ENCODE peak calls at places on chromosomes 12 and 14, in six cellular contexts. L, R, V, Q, I and S are unnamed samples. For H3K36me3, the result is how much of the 10 kb centered on the place peaks cover.

GRCh38 chr12:124661382-124661781 is 94.0 kb upstream of the NCOR2 start:
- DNase-seq in L (no peak), Q (no peak), V (no peak), R (no peak), I (no peak), S (peak)

GRCh38 chr14:67738740-67739504 is 37.2 kb downstream of the RDH12 start:
- DNase-seq in V (no peak), I (peak), R (peak), Q (peak), L (peak), S (no peak)

GRCh38 chr12:128463881-128464280 is 196.9 kb downstream of the TMEM132C start:
- DNase-seq in R (no peak), L (no peak), Q (no peak), V (no peak), I (no peak), S (no peak)

GRCh38 chr14:53741379-53742225 is 215.0 kb downstream of the BMP4 start:
- DNase-seq in I (peak), Q (no peak), V (no peak), R (peak), L (no peak), S (no peak)

GRCh38 chr14:102481791-102482238 is 27.8 kb downstream of the ANKRD9 start:
- DNase-seq in I (peak), Q (peak), V (no peak), R (peak), L (no peak), S (no peak)

GRCh38 chr14:36661506-36662257 is at the start of gene PAX9:
- DNase-seq in I (peak), Q (peak), L (peak), R (peak), V (peak), S (peak)

GRCh38 chr14:38282941-38283340 is 27.0 kb upstream of the CLEC14A start:
- DNase-seq in R (no peak), V (no peak), L (no peak), I (no peak), Q (no peak), S (no peak)

GRCh38 chr14:21255385-21256101 is 13.7 kb downstream of the HNRNPC start:
- DNase-seq in V (no peak), I (peak), Q (no peak), L (no peak), R (peak), S (no peak)

GRCh38 chr12:85301054-85301453 is 21.0 kb downstream of the ALX1 start:
- DNase-seq in R (no peak), Q (no peak), I (no peak), L (no peak), V (no peak), S (no peak)

GRCh38 chr14:75303415-75303814 is 24.8 kb downstream of the FOS start:
- DNase-seq in I (peak), V (no peak), Q (peak), L (no peak), R (peak), S (no peak)

GRCh38 chr12:79251356-79251755 is 386.8 kb downstream of the SYT1 start:
- DNase-seq in L (no peak), Q (peak), I (peak), R (peak), V (no peak), S (no peak)

GRCh38 chr12:99522456-99522855 is 125.1 kb upstream of the GARIN6 start:
- DNase-seq in L (no peak), V (no peak), I (no peak), R (no peak), Q (no peak), S (no peak)

GRCh38 chr14:60512952-60513554 is 4.1 kb downstream of the SIX6 start:
- DNase-seq in Q (no peak), V (no peak), L (no peak), R (no peak), I (no peak), S (no peak)

GRCh38 chr12:96210376-96211055 is 16.3 kb downstream of the ELK3 start:
- DNase-seq in V (no peak), R (no peak), L (no peak), Q (no peak), I (no peak), S (no peak)

GRCh38 chr12:24728366-24728765 is 220.5 kb downstream of the BCAT1 start:
- DNase-seq in I (peak), V (peak), R (no peak), Q (peak), L (no peak), S (no peak)

GRCh38 chr12:50402270-50403000 is 1.8 kb downstream of the LARP4 start:
- DNase-seq in L (no peak), R (no peak), Q (peak), I (peak), V (no peak), S (no peak)

GRCh38 chr14:62988967-62989366 is 56.3 kb downstream of the KCNH5 start:
- DNase-seq in L (no peak), I (peak), V (no peak), Q (peak), R (peak), S (no peak)

GRCh38 chr12:68364893-68365725 is 32.9 kb upstream of the MDM1 start:
- DNase-seq in R (peak), Q (peak), L (peak), V (peak), I (peak), S (peak)

GRCh38 chr14:35254736-35255135 is 37.4 kb upstream of the PSMA6 start:
- DNase-seq in Q (peak), V (no peak), R (no peak), I (no peak), L (no peak), S (no peak)

GRCh38 chr14:97120204-97121120 is 323.3 kb downstream of the VRK1 start:
- DNase-seq in Q (no peak), L (no peak), V (no peak), R (no peak), I (no peak), S (no peak)

GRCh38 chr14:74891870-74892269 is 10.2 kb downstream of the DLST start:
- DNase-seq in I (peak), L (no peak), V (no peak), Q (no peak), R (peak), S (no peak)

GRCh38 chr12:9707356-9707755 is 25.5 kb downstream of the CLECL1 start:
- DNase-seq in V (no peak), Q (no peak), I (no peak), L (no peak), R (no peak), S (no peak)

GRCh38 chr12:107847830-107848229 is 73.3 kb downstream of the ASCL4 start:
- DNase-seq in Q (no peak), V (no peak), I (no peak), L (no peak), R (no peak), S (no peak)

GRCh38 chr12:2876431-2877046 is 435 bp downstream of the FOXM1 start:
- DNase-seq in V (no peak), L (no peak), Q (peak), R (no peak), I (peak), S (no peak)

GRCh38 chr14:98599082-98599481 is 672.9 kb downstream of the BCL11B start:
- DNase-seq in I (no peak), L (no peak), V (no peak), Q (no peak), R (no peak), S (no peak)

GRCh38 chr12:62658910-62659309 is 192.3 kb downstream of the MON2 start:
- DNase-seq in V (no peak), R (no peak), L (no peak), I (no peak), Q (no peak), S (no peak)

GRCh38 chr14:103656758-103657133 is 27.7 kb downstream of the KLC1 start:
- DNase-seq in Q (no peak), I (no peak), L (no peak), R (no peak), V (no peak), S (no peak)
- H3K36me3 ChIP-seq in Q (under half), I (under half), L (under half), R (under half), V (half or more), S (under half)

DNA sequence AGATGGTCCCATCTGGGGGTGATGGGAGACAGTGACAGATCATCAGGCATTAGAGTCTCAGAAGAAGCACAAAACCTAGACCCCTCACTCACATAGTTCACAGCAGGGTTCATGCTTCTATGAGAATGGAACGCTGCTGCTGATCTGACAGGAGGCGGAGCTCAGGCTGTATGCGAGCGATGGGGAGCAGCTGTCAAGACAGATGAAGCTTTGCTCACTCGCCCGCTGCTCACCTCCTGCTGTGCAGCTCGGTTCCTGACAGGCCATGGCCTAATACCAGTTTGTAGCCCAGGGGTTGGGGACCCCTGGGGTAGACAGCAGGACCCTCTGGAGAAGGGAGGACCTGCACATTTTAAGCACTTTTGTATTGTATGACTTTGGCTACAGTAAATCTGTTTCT is 111.2 kb downstream of the LGMN start:
- DNase-seq in Q (no peak), I (peak), L (no peak), V (no peak), R (no peak), S (no peak)
- H3K9ac ChIP-seq in Q (no peak), I (no peak), L (no peak), V (no peak), R (no peak), S (no peak)

GRCh38 chr12:117012189-117012805 is 86.9 kb downstream of the TESC start:
- DNase-seq in L (no peak), I (peak), Q (peak), V (no peak), R (peak), S (no peak)

GRCh38 chr12:117007618-117008017 is 91.6 kb downstream of the TESC start:
- DNase-seq in Q (no peak), I (no peak), V (no peak), R (no peak), L (no peak), S (no peak)

GRCh38 chr12:117013726-117014125 is 85.5 kb downstream of the TESC start:
- DNase-seq in I (peak), L (no peak), R (peak), V (no peak), Q (no peak), S (no peak)

GRCh38 chr12:117009759-117010158 is 89.5 kb downstream of the TESC start:
- DNase-seq in L (no peak), Q (no peak), I (no peak), R (no peak), V (peak), S (no peak)

DNA sequence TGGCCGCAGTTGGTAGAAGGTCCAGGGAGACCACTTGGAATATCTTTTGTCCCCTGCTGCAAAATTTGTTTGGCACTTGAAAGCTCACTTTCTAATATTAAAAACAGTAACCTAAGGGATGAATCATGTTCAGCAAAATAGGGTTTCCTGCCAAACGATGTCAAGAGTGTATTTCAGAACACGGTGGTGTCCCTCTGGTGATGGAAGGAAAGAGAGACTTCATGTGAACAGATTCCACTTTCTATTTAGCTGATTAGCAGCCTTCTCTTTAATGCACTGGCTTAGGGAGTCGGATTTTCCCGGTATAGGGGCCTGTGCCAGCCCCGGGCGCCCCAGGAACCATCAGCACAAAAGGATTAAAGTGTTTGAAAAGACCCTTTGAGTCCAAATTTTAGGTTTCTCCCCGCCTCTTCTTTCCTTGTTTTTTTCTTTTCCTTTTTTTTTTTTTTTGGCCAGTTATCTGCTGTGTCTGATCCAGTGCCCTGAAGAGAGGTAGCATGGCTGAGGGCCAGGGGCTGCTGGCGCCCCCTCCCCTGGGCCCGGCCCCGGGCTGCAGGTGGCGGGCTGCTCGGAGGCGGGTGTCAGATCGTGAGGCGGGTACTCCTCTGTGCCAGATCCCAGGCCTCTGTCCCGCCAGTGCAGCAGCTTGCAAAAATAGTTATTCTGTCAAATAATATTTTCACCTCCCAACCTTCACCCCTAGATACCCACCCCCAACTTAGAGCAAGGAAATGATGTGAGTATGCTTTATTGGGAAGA is 88.3 kb downstream of the TESC start:
- DNase-seq in R (no peak), Q (no peak), V (no peak), L (no peak), I (peak), S (no peak)
- H3K36me3 ChIP-seq in R (under half), Q (under half), V (half or more), L (under half), I (under half), S (under half)

DNA sequence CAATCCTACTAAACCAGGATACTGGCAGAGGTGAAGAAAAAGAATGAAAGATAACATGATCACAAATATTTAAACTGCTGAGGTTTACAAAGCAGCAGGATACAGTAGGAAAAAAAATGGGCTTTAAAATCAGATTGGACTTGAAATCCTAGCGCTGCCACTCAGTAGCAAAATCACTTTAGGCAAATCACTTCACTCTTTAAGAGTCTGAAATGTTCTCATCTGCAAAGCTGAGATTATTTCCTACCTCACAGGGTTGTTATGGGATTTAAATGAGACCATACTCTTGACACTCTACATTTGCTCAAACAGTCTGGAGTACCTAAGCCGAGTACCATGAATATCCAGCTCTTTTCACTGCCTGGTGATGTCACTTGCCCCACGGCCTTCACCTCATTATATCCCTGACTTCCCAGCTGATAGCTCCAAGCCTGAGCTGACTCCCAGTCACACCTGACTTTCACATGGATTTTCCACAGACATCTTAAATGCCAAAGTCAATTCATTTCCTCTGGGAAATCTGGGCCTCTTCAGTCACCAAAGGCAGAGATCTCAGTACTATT is 60.2 kb downstream of the UBR7 start:
- DNase-seq in Q (no peak), L (no peak), R (no peak), V (no peak), I (peak), S (no peak)
- H3K9ac ChIP-seq in Q (no peak), L (no peak), R (no peak), V (no peak), I (no peak), S (no peak)

GRCh38 chr12:97530237-97530636 is 67.6 kb downstream of the RMST start:
- DNase-seq in R (no peak), L (no peak), Q (no peak), I (no peak), V (no peak), S (no peak)
- H3K36me3 ChIP-seq in R (under half), L (under half), Q (under half), I (under half), V (under half), S (under half)

GRCh38 chr14:100219126-100219785 is 19.7 kb upstream of the YY1 start:
- DNase-seq in I (peak), V (no peak), R (no peak), L (no peak), Q (no peak), S (peak)

GRCh38 chr14:100222219-100223093 is 16.5 kb upstream of the YY1 start:
- DNase-seq in L (no peak), V (no peak), Q (no peak), I (no peak), R (no peak), S (no peak)

GRCh38 chr14:100223332-100224171 is 15.4 kb upstream of the YY1 start:
- DNase-seq in L (no peak), Q (no peak), I (no peak), V (no peak), R (no peak), S (no peak)

GRCh38 chr14:100224229-100224628 is 14.7 kb upstream of the YY1 start:
- DNase-seq in V (no peak), R (no peak), L (no peak), Q (no peak), I (no peak), S (no peak)

GRCh38 chr14:100221419-100222218 is 17.3 kb upstream of the YY1 start:
- DNase-seq in V (no peak), R (peak), L (no peak), Q (peak), I (peak), S (peak)
- H3K9ac ChIP-seq in V (peak), R (peak), L (peak), Q (peak), I (peak), S (peak)

DNA sequence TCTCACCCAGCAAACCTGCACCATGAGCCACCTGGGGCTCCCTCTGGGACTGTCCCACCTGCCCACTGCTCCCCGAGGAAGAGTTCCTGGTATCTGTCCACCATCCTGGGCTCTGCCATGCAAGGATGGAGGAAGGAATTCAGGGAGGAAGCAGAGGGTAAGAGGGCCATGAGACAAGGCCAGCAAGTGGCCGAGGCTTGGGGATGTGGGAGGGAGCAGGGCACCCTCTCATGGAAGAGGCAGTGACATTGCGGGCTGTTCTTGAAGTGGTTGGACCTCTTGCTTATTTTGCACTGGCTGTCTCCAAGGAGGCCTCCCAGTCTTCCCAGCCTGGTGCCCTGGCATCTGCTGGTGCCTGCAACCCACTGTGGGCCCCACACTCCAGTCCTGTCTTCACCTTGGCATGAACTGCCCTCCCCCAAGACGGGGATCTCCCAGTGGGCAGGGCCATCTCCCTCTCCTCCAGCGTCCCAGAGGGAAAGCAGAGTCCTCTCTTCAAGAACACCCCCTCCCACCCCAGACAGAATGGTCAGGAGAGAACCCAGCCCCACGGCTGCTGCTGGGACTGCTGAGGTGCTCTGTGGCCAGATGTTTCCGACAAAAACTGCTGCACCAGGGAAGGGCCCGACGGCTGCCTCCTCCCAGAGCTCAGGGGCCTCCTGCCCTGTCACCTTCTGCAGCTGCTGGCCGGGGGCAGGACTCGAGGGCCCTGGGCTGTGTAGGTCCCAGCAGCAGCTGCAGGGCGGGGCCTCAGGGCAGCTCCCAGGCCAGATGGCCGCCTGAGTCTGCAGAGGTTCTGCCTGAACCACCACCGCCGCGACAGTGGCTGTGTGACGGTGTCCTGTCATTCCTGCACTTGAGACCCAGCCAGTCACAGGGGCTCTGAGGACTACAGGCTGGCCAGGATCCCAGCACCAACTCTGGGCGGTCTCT is 1.8 kb upstream of the AKT1 start:
- DNase-seq in Q (no peak), L (no peak), R (no peak), I (no peak), V (no peak), S (no peak)
- H3K36me3 ChIP-seq in Q (under half), L (under half), R (under half), I (under half), V (under half), S (under half)

GRCh38 chr14:23470947-23471346 is 1.4 kb downstream of the NGDN start:
- DNase-seq in V (no peak), Q (no peak), R (no peak), I (no peak), L (no peak), S (no peak)

GRCh38 chr14:23469906-23470403 is 452 bp downstream of the NGDN start:
- DNase-seq in I (peak), V (no peak), Q (no peak), R (peak), L (no peak), S (no peak)

GRCh38 chr14:23465261-23465660 is 4.2 kb upstream of the NGDN start:
- DNase-seq in V (no peak), L (no peak), I (no peak), R (no peak), Q (no peak), S (no peak)

GRCh38 chr14:23469127-23469905 is at the start of gene NGDN:
- DNase-seq in Q (peak), R (peak), V (peak), L (peak), I (peak), S (peak)

DNA sequence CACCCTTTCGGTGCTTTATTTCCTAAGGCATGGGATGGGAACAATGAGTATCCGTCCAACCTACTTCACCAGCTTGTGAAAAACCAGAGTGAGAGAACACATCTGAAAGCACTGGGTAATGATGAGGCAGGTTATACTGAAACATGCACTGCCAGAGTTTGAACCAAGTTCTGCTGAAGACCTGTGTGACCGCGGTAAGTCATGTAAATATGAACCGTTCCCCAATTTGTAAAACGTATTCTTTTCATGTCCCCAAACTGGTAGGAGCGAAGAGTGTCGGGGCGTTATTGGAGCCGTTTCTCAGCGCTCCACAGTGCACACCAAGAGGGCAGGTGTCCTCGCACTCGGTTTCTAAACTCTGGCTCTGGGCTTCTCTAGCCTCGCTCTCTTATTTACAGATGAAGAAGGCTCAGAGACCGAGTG is 788 bp upstream of the NGDN start:
- DNase-seq in I (no peak), V (no peak), Q (no peak), R (no peak), L (no peak), S (no peak)
- H3K9ac ChIP-seq in I (no peak), V (no peak), Q (no peak), R (no peak), L (peak), S (peak)

GRCh38 chr12:115983226-115983798 is 294.2 kb downstream of the MED13L start:
- DNase-seq in L (no peak), Q (no peak), V (peak), I (no peak), R (no peak), S (no peak)
- H3K36me3 ChIP-seq in L (under half), Q (under half), V (half or more), I (under half), R (under half), S (under half)